ENCODE peak calls at places on chromosomes 13 and 19, in four cellular contexts. D is GM12878, J is nephron progenitor cell, F is heart left ventricle. K is an unnamed sample.

GRCh38 chr19:19562665-19563347 is 24.7 kb downstream of the CILP2 start:
- DNase-seq in D (no peak), J (no peak), F (peak), K (no peak)

GRCh38 chr19:5691205-5691929 is 1.3 kb downstream of the RPL36 start:
- DNase-seq in D (no peak), J (no peak), F (peak), K (no peak)

GRCh38 chr19:58007285-58007684 is 4.7 kb upstream of the ZNF606 start:
- DNase-seq in D (no peak), J (no peak), F (no peak), K (no peak)

GRCh38 chr19:30570194-30570593 is 198.0 kb downstream of the ZNF536 start:
- DNase-seq in D (no peak), J (no peak), F (no peak), K (no peak)

GRCh38 chr13:110680852-110681251 is 25.1 kb downstream of the CARS2 start:
- DNase-seq in D (no peak), J (peak), F (no peak), K (no peak)

GRCh38 chr13:33057019-33057785 is 41.0 kb downstream of the KL start:
- DNase-seq in D (no peak), J (no peak), F (no peak), K (no peak)

GRCh38 chr19:56725829-56726424 is 54.4 kb upstream of the ZNF835 start:
- DNase-seq in D (no peak), J (no peak), F (no peak), K (no peak)

GRCh38 chr19:40799558-40800338 is 757 bp downstream of the EGLN2 start:
- DNase-seq in D (no peak), J (peak), F (peak), K (no peak)

GRCh38 chr19:38099966-38100365 is 124.1 kb downstream of the DPF1 start:
- DNase-seq in D (no peak), J (no peak), F (no peak), K (no peak)

GRCh38 chr13:106121173-106121754 is 414.2 kb downstream of the EFNB2 start:
- DNase-seq in D (no peak), J (no peak), F (no peak), K (no peak)

GRCh38 chr13:40145139-40145538 is 489.7 kb downstream of the COG6 start:
- DNase-seq in D (no peak), J (no peak), F (no peak), K (no peak)

GRCh38 chr13:36344886-36345437 is 1.2 kb downstream of the SPART start:
- DNase-seq in D (no peak), J (no peak), F (no peak), K (no peak)

GRCh38 chr19:3115916-3116602 is 19.8 kb upstream of the GNA15 start:
- DNase-seq in D (no peak), J (no peak), F (peak), K (no peak)

GRCh38 chr19:14502334-14503092 is 6.6 kb upstream of the GIPC1 start:
- DNase-seq in D (no peak), J (no peak), F (no peak), K (no peak)

GRCh38 chr13:100115693-100116254 is 26.9 kb downstream of the PCCA start:
- DNase-seq in D (no peak), J (no peak), F (no peak), K (no peak)

GRCh38 chr19:3849092-3849491 is 19.7 kb downstream of the ZFR2 start:
- DNase-seq in D (no peak), J (peak), F (no peak), K (no peak)

GRCh38 chr19:2923510-2923909 is 21.3 kb downstream of the ZNF77 start:
- DNase-seq in D (no peak), J (no peak), F (no peak), K (no peak)

GRCh38 chr19:19911150-19911549 is 10.4 kb downstream of the ZNF93 start:
- DNase-seq in D (no peak), J (no peak), F (no peak), K (no peak)

GRCh38 chr13:110405597-110406450 is 98.7 kb downstream of the COL4A2 start:
- DNase-seq in D (no peak), J (no peak), F (no peak), K (no peak)

GRCh38 chr13:85651440-85651839 is 147.8 kb downstream of the SLITRK6 start:
- DNase-seq in D (no peak), J (no peak), F (no peak), K (no peak)

GRCh38 chr13:91058066-91058465 is 289.4 kb upstream of the MIR17HG start:
- DNase-seq in D (no peak), J (peak), F (no peak), K (no peak)

GRCh38 chr19:32287811-32288227 is 57.6 kb upstream of the ZNF507 start:
- DNase-seq in D (no peak), J (peak), F (peak), K (no peak)

GRCh38 chr13:86563308-86563707 is 764.1 kb upstream of the SLITRK6 start:
- DNase-seq in D (no peak), J (no peak), F (no peak), K (no peak)

GRCh38 chr13:42959615-42960014 is 32.4 kb downstream of the EPSTI1 start:
- DNase-seq in D (no peak), J (no peak), F (no peak), K (no peak)

GRCh38 chr19:11530432-11530831 is 1.5 kb upstream of the ECSIT start:
- DNase-seq in D (no peak), J (peak), F (peak), K (no peak)

GRCh38 chr19:47430041-47430802 is 10.9 kb upstream of the MEIS3 start:
- DNase-seq in D (no peak), J (peak), F (peak), K (no peak)
- TF ChIP-seq CTCF in D (no peak), J (peak), F (no peak), K (peak)

DNA sequence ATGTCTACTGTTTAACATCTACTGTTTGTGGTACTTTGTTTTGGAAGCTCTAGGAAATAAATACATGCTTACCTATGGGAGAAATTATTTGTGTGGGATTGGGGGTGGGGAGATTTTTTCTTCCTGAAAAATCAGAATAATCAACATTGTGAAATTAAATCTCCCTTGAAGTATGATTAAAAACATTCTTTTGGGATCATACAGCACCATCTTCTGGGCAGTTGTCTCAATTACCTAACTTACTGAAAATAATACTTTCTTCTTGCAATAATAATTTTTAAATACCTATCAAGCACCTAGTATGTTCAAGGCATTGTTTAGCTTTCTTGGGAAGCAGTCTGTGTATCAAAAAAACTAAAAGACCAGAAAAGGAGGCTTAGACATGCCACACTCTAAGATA is 576.5 kb upstream of the ARGLU1 start:
- DNase-seq in D (no peak), J (no peak), F (no peak), K (no peak)
- TF ChIP-seq CTCF in D (no peak), J (no peak), F (no peak), K (peak)

GRCh38 chr19:50833117-50833801 is at the start of gene KLK15:
- DNase-seq in D (no peak), J (no peak), F (no peak), K (no peak)

GRCh38 chr19:50829801-50830200 is 3.6 kb downstream of the KLK15 start:
- DNase-seq in D (no peak), J (no peak), F (no peak), K (no peak)

GRCh38 chr19:50830266-50831025 is 2.9 kb downstream of the KLK15 start:
- DNase-seq in D (no peak), J (no peak), F (no peak), K (no peak)

GRCh38 chr19:50832666-50833065 is 708 bp downstream of the KLK15 start:
- DNase-seq in D (no peak), J (no peak), F (no peak), K (no peak)

DNA sequence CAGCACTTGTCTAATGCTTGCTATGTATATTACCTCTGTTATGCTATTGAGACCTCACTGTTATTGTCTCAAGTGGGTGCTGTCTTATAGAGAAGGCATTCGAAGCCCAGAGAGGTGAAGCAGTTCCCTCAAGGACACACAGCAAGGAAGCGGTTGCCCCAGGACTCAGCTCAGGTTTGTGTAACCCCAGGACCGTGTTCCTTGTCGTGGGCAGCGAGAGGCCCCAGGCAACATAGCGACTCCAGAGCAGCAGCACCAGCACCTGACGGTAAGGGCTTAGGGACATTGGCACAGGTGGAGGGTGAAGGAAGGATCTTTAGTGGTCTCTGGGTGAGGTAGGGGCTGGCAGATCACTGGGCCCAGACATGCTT is 2.4 kb downstream of the KLK15 start:
- DNase-seq in D (no peak), J (no peak), F (no peak), K (no peak)
- TF ChIP-seq CTCF in D (no peak), J (no peak), F (no peak), K (no peak)

DNA sequence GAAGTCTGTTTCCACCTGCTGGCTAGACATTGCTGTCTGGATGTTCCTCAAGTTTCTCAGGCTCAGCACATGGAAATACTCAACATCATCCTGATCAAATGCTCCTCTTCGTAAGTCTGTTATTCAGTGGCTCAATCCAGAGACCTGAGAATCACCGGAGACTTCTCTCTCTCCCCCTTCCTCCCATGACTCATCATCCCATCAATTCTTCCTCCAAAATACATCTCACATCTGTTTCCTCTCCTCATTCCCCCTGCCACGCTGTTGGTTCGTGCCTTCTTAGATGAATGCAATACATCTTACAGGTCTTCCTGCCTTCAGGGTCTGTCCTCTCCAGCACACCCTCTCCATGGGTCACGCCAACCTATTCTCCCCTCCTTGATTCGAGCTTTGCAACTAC is 7.4 kb upstream of the RXFP2 start:
- DNase-seq in D (no peak), J (no peak), F (no peak), K (no peak)
- TF ChIP-seq CTCF in D (no peak), J (no peak), F (no peak), K (no peak)

GRCh38 chr19:54189020-54189667 is at the start of gene MBOAT7:
- DNase-seq in D (no peak), J (peak), F (no peak), K (no peak)
- TF ChIP-seq CTCF in D (peak), J (no peak), F (no peak), K (peak)

DNA sequence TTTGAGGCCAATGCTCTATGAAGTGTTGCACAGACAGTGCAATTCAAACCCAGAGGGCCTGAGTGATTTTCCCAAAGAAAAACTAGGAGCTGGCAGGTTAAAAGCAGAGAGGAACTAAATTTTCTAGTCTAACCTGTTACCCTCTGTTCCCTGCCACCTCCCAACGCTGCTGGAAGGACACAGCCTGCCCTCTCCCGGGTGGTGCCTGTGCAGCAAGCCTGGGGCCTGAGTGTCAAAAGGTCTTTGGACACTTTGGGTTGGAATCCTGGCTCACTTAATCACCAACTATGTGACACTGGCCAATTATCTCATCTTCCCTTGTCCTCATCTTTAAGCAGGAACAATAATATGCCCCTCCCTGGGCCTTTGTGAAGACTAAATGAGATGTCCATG is 58.3 kb upstream of the WASF3 start:
- DNase-seq in D (no peak), J (no peak), F (no peak), K (no peak)
- TF ChIP-seq CTCF in D (no peak), J (no peak), F (no peak), K (no peak)

K was measured in type B pancreatic cell.